ENCODE peak calls at places on chromosomes 6 and 20, in six cellular contexts. One of them, this sample, is unnamed. For H3K36me3, the result is how much of the 10 kb centered on the place peaks cover.

GRCh38 chr6:24522090-24522820 is 27.5 kb downstream of the ALDH5A1 start:
- DNase-seq in ascending aorta: no peak
- DNase-seq in endothelial cell of umbilical vein: no peak
- DNase-seq in Panc1: no peak
- DNase-seq in keratinocyte: no peak
- DNase-seq in psoas muscle: no peak
- DNase-seq in this sample: peak

GRCh38 chr20:32353848-32354496 is 4.2 kb upstream of the ASXL1 start:
- DNase-seq in ascending aorta: no peak
- DNase-seq in endothelial cell of umbilical vein: no peak
- DNase-seq in Panc1: no peak
- DNase-seq in keratinocyte: no peak
- DNase-seq in psoas muscle: no peak
- DNase-seq in this sample: no peak

GRCh38 chr6:166766769-166767168 is 139.7 kb upstream of the RPS6KA2 start:
- DNase-seq in ascending aorta: no peak
- DNase-seq in endothelial cell of umbilical vein: no peak
- DNase-seq in Panc1: no peak
- DNase-seq in keratinocyte: no peak
- DNase-seq in psoas muscle: no peak
- DNase-seq in this sample: no peak

GRCh38 chr20:59459586-59459985 is 144.8 kb upstream of the PHACTR3 start:
- DNase-seq in ascending aorta: no peak
- DNase-seq in endothelial cell of umbilical vein: no peak
- DNase-seq in Panc1: no peak
- DNase-seq in keratinocyte: no peak
- DNase-seq in psoas muscle: no peak
- DNase-seq in this sample: no peak

GRCh38 chr6:45200510-45200909 is 127.6 kb upstream of the RUNX2 start:
- DNase-seq in ascending aorta: no peak
- DNase-seq in endothelial cell of umbilical vein: no peak
- DNase-seq in Panc1: no peak
- DNase-seq in keratinocyte: no peak
- DNase-seq in psoas muscle: no peak
- DNase-seq in this sample: no peak

GRCh38 chr6:71558974-71559373 is 270.4 kb downstream of the OGFRL1 start:
- DNase-seq in ascending aorta: no peak
- DNase-seq in endothelial cell of umbilical vein: no peak
- DNase-seq in Panc1: no peak
- DNase-seq in keratinocyte: no peak
- DNase-seq in psoas muscle: no peak
- DNase-seq in this sample: no peak

GRCh38 chr6:159760602-159761057 is 1.2 kb upstream of the ACAT2 start:
- DNase-seq in ascending aorta: no peak
- DNase-seq in endothelial cell of umbilical vein: peak
- DNase-seq in Panc1: no peak
- DNase-seq in keratinocyte: no peak
- DNase-seq in psoas muscle: no peak
- DNase-seq in this sample: peak

GRCh38 chr20:56690531-56691175 is 61.5 kb downstream of the TFAP2C start:
- DNase-seq in ascending aorta: no peak
- DNase-seq in endothelial cell of umbilical vein: no peak
- DNase-seq in Panc1: no peak
- DNase-seq in keratinocyte: peak
- DNase-seq in psoas muscle: no peak
- DNase-seq in this sample: no peak

GRCh38 chr6:29942275-29943052 is at the start of gene HLA-A:
- DNase-seq in ascending aorta: peak
- DNase-seq in endothelial cell of umbilical vein: peak
- DNase-seq in Panc1: no peak
- DNase-seq in keratinocyte: peak
- DNase-seq in psoas muscle: peak
- DNase-seq in this sample: peak
- H3K4me3 ChIP-seq in ascending aorta: peak
- H3K4me3 ChIP-seq in endothelial cell of umbilical vein: peak
- H3K4me3 ChIP-seq in Panc1: peak
- H3K4me3 ChIP-seq in keratinocyte: peak
- H3K4me3 ChIP-seq in psoas muscle: peak
- H3K4me3 ChIP-seq in this sample: peak

GRCh38 chr6:148086843-148087242 is 255.8 kb upstream of the SASH1 start:
- DNase-seq in ascending aorta: no peak
- DNase-seq in endothelial cell of umbilical vein: no peak
- DNase-seq in Panc1: no peak
- DNase-seq in keratinocyte: no peak
- DNase-seq in psoas muscle: no peak
- DNase-seq in this sample: no peak

GRCh38 chr6:148090326-148090725 is 252.3 kb upstream of the SASH1 start:
- DNase-seq in ascending aorta: no peak
- DNase-seq in endothelial cell of umbilical vein: peak
- DNase-seq in Panc1: no peak
- DNase-seq in keratinocyte: no peak
- DNase-seq in psoas muscle: no peak
- DNase-seq in this sample: no peak

GRCh38 chr6:148087659-148088058 is 255.0 kb upstream of the SASH1 start:
- DNase-seq in ascending aorta: no peak
- DNase-seq in endothelial cell of umbilical vein: no peak
- DNase-seq in Panc1: no peak
- DNase-seq in keratinocyte: no peak
- DNase-seq in psoas muscle: no peak
- DNase-seq in this sample: no peak

GRCh38 chr6:148085651-148086321 is 256.9 kb upstream of the SASH1 start:
- DNase-seq in ascending aorta: no peak
- DNase-seq in endothelial cell of umbilical vein: no peak
- DNase-seq in Panc1: no peak
- DNase-seq in keratinocyte: no peak
- DNase-seq in psoas muscle: no peak
- DNase-seq in this sample: no peak

GRCh38 chr6:148091394-148091793 is 251.2 kb upstream of the SASH1 start:
- DNase-seq in ascending aorta: no peak
- DNase-seq in endothelial cell of umbilical vein: no peak
- DNase-seq in Panc1: no peak
- DNase-seq in keratinocyte: no peak
- DNase-seq in psoas muscle: no peak
- DNase-seq in this sample: no peak
- TF ChIP-seq CTCF in ascending aorta: no peak
- TF ChIP-seq CTCF in endothelial cell of umbilical vein: no peak
- TF ChIP-seq CTCF in Panc1: no peak
- TF ChIP-seq CTCF in keratinocyte: no peak
- TF ChIP-seq CTCF in psoas muscle: no peak
- TF ChIP-seq CTCF in this sample: no peak

GRCh38 chr20:24577271-24577909 is 108.0 kb downstream of the SYNDIG1 start:
- DNase-seq in ascending aorta: no peak
- DNase-seq in endothelial cell of umbilical vein: no peak
- DNase-seq in Panc1: no peak
- DNase-seq in keratinocyte: no peak
- DNase-seq in psoas muscle: no peak
- DNase-seq in this sample: no peak
- H3K36me3 ChIP-seq in ascending aorta: under half
- H3K36me3 ChIP-seq in endothelial cell of umbilical vein: under half
- H3K36me3 ChIP-seq in Panc1: under half
- H3K36me3 ChIP-seq in keratinocyte: under half
- H3K36me3 ChIP-seq in psoas muscle: under half
- H3K36me3 ChIP-seq in this sample: under half

GRCh38 chr20:46087161-46087560 is 2.6 kb downstream of the NCOA5 start:
- DNase-seq in ascending aorta: no peak
- DNase-seq in endothelial cell of umbilical vein: peak
- DNase-seq in Panc1: no peak
- DNase-seq in keratinocyte: no peak
- DNase-seq in psoas muscle: no peak
- DNase-seq in this sample: no peak

GRCh38 chr20:46089076-46089337 is 755 bp downstream of the NCOA5 start:
- DNase-seq in ascending aorta: no peak
- DNase-seq in endothelial cell of umbilical vein: no peak
- DNase-seq in Panc1: no peak
- DNase-seq in keratinocyte: no peak
- DNase-seq in psoas muscle: no peak
- DNase-seq in this sample: no peak

GRCh38 chr20:46088409-46089075 is 1.2 kb downstream of the NCOA5 start:
- DNase-seq in ascending aorta: no peak
- DNase-seq in endothelial cell of umbilical vein: peak
- DNase-seq in Panc1: no peak
- DNase-seq in keratinocyte: no peak
- DNase-seq in psoas muscle: no peak
- DNase-seq in this sample: no peak

GRCh38 chr20:46090095-46090388 is 280 bp upstream of the NCOA5 start:
- DNase-seq in ascending aorta: no peak
- DNase-seq in endothelial cell of umbilical vein: no peak
- DNase-seq in Panc1: no peak
- DNase-seq in keratinocyte: no peak
- DNase-seq in psoas muscle: no peak
- DNase-seq in this sample: no peak

GRCh38 chr20:46089338-46090094 is at the start of gene NCOA5:
- DNase-seq in ascending aorta: peak
- DNase-seq in endothelial cell of umbilical vein: peak
- DNase-seq in Panc1: peak
- DNase-seq in keratinocyte: peak
- DNase-seq in psoas muscle: peak
- DNase-seq in this sample: peak
- H3K4me3 ChIP-seq in ascending aorta: peak
- H3K4me3 ChIP-seq in endothelial cell of umbilical vein: peak
- H3K4me3 ChIP-seq in Panc1: peak
- H3K4me3 ChIP-seq in keratinocyte: peak
- H3K4me3 ChIP-seq in psoas muscle: peak
- H3K4me3 ChIP-seq in this sample: peak

DNA sequence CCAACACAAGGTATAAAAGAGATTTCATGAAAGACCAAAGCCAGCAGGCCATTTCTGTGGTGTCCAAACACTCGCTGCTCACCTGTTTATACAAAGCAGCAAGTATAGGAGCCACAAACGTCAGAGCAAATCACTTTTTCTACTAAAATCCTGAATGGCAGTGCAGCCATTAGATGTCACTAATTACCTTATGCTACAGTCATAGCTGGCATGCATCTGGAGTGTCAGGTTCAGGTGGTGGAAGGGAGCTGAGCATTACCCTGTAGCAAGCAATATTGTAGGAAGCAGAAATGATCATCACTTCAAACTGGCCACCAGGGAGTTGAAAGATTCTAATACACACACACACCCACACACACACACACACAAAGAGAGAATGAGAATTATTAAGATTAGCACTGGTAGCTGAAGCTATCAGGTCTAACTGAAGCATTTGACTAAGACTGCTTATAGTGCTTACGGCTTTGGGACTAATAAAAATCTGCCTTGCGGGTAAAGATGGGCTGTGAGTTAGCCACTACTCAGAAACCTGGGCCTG is 75.8 kb downstream of the EFHC1 start:
- DNase-seq in ascending aorta: no peak
- DNase-seq in endothelial cell of umbilical vein: no peak
- DNase-seq in Panc1: no peak
- DNase-seq in keratinocyte: no peak
- DNase-seq in psoas muscle: no peak
- DNase-seq in this sample: no peak
- TF ChIP-seq CTCF in ascending aorta: no peak
- TF ChIP-seq CTCF in endothelial cell of umbilical vein: no peak
- TF ChIP-seq CTCF in Panc1: no peak
- TF ChIP-seq CTCF in keratinocyte: no peak
- TF ChIP-seq CTCF in psoas muscle: no peak
- TF ChIP-seq CTCF in this sample: no peak

This sample was measured in kidney epithelial cell.